ENCODE peak calls at places on chromosomes 12 and 14, in seven cellular contexts. P is tibial artery, C is HCT116, Z is heart right ventricle, Y is IMR-90, L is transverse colon, D is right lobe of liver. K is an unnamed sample.
A peak's percentile ranks its signal among the peaks of the same experiment; 100 is the strongest.

GRCh38 chr12:62724285-62724684 is 210.7 kb downstream of the PPM1H start:
- DNase-seq in D (no peak), P (no peak), C (no peak), Z (no peak), L (no peak), Y (no peak), K (no peak)

GRCh38 chr14:78310263-78310662 is 140.1 kb downstream of the NRXN3 start:
- DNase-seq in C (no peak), Y (no peak), P (no peak), Z (no peak), D (no peak), L (no peak), K (no peak)

GRCh38 chr12:75205556-75205955 is 4.1 kb downstream of the KCNC2 start:
- DNase-seq in Y (no peak), L (no peak), Z (no peak), D (no peak), C (no peak), P (no peak), K (no peak)

GRCh38 chr14:45947785-45948184 is 694.8 kb upstream of the MIS18BP1 start:
- DNase-seq in D (no peak), P (no peak), Y (no peak), L (no peak), Z (no peak), C (no peak), K (no peak)

GRCh38 chr14:66944872-66945271 is 244.4 kb upstream of the GARIN2 start:
- DNase-seq in L (no peak), P (no peak), Z (no peak), C (peak; percentile 15), D (no peak), Y (peak; percentile 41), K (no peak)

GRCh38 chr12:26102954-26103353 is 21.9 kb downstream of the BHLHE41 start:
- DNase-seq in C (no peak), P (peak; percentile 80), L (no peak), D (no peak), Z (no peak), Y (no peak), K (no peak)

GRCh38 chr12:4564819-4565218 is 2.8 kb downstream of the DYRK4 start:
- DNase-seq in Z (no peak), P (no peak), C (no peak), D (no peak), L (no peak), Y (no peak), K (no peak)

GRCh38 chr14:100771121-100771800 is 44.6 kb downstream of the DLK1 start:
- DNase-seq in Z (no peak), Y (no peak), D (no peak), P (no peak), L (no peak), C (no peak), K (no peak)

GRCh38 chr12:52650520-52651081 is 1.4 kb downstream of the KRT2 start:
- DNase-seq in Z (no peak), L (no peak), Y (no peak), D (no peak), P (no peak), C (no peak), K (no peak)

GRCh38 chr12:50676761-50677160 is 87.1 kb upstream of the ATF1 start:
- DNase-seq in C (no peak), L (no peak), Y (no peak), D (no peak), P (no peak), Z (no peak), K (no peak)

GRCh38 chr12:70798016-70798768 is 122.3 kb downstream of the PTPRR start:
- DNase-seq in D (no peak), L (no peak), P (no peak), Y (no peak), C (no peak), Z (no peak), K (no peak)

GRCh38 chr12:121399391-121400331 is at the start of gene RNF34:
- DNase-seq in D (peak; percentile 100), L (peak; percentile 99), P (peak; percentile 98), C (peak; percentile 97), Z (peak; percentile 99), Y (peak; percentile 97), K (peak; percentile 99)

GRCh38 chr14:96363751-96364336 is 518 bp downstream of the GSKIP start:
- DNase-seq in L (peak; percentile 79), C (no peak), D (peak; percentile 66), Y (peak; percentile 31), Z (peak; percentile 7), P (peak; percentile 27), K (peak; percentile 41)

GRCh38 chr12:100584261-100584660 is 10.8 kb downstream of the GAS2L3 start:
- DNase-seq in D (no peak), Z (no peak), P (no peak), Y (no peak), C (no peak), L (no peak), K (no peak)

GRCh38 chr12:112482734-112483133 is 64.0 kb downstream of the PTPN11 start:
- DNase-seq in C (no peak), Z (no peak), D (no peak), L (no peak), P (no peak), Y (no peak), K (no peak)

GRCh38 chr12:121648458-121649028 is 20.9 kb downstream of the MORN3 start:
- DNase-seq in C (no peak), Z (no peak), D (no peak), P (no peak), L (no peak), Y (no peak), K (no peak)

GRCh38 chr12:3753549-3754284 is 808 bp upstream of the CRACR2A start:
- DNase-seq in D (no peak), P (peak; percentile 25), Z (peak; percentile 35), C (no peak), Y (no peak), L (no peak), K (no peak)

GRCh38 chr14:54108481-54109471 is 152.2 kb upstream of the BMP4 start:
- DNase-seq in P (no peak), L (no peak), Y (peak; percentile 82), D (no peak), Z (no peak), C (peak; percentile 48), K (no peak)

GRCh38 chr14:98666545-98666944 is 605.5 kb downstream of the BCL11B start:
- DNase-seq in L (no peak), Y (no peak), C (no peak), P (no peak), D (no peak), Z (no peak), K (no peak)

GRCh38 chr12:52056801-52057613 is 5.8 kb downstream of the NR4A1 start:
- DNase-seq in Z (peak; percentile 26), D (no peak), P (no peak), L (peak; percentile 44), Y (peak; percentile 54), C (no peak), K (no peak)

GRCh38 chr12:89235189-89235993 is 116.9 kb downstream of the DUSP6 start:
- DNase-seq in C (no peak), D (no peak), L (no peak), Y (no peak), Z (no peak), P (no peak), K (no peak)

GRCh38 chr12:86826051-86826450 is 569.9 kb upstream of the MGAT4C start:
- DNase-seq in C (no peak), Z (no peak), Y (no peak), P (no peak), D (no peak), L (no peak), K (no peak)

GRCh38 chr12:65622056-65622455 is 202.2 kb upstream of the HMGA2 start:
- DNase-seq in L (no peak), D (no peak), Z (no peak), P (no peak), Y (no peak), C (no peak), K (no peak)
- TF ChIP-seq CTCF in L (no peak), D (no peak), Z (no peak), P (no peak), Y (no peak), C (no peak), K (no peak)

GRCh38 chr12:132500856-132501180 is 10.9 kb downstream of the FBRSL1 start:
- DNase-seq in P (no peak), C (no peak), L (no peak), Z (no peak), D (no peak), Y (no peak), K (no peak)

GRCh38 chr12:132498931-132499330 is 9.0 kb downstream of the FBRSL1 start:
- DNase-seq in Z (no peak), D (no peak), L (no peak), C (no peak), P (no peak), Y (no peak), K (no peak)

GRCh38 chr12:132501189-132501940 is 11.4 kb downstream of the FBRSL1 start:
- DNase-seq in P (no peak), C (no peak), D (no peak), Z (no peak), L (no peak), Y (no peak), K (no peak)

GRCh38 chr12:132502149-132502881 is 12.4 kb downstream of the FBRSL1 start:
- DNase-seq in L (no peak), P (no peak), C (peak; percentile 18), D (peak; percentile 84), Z (no peak), Y (no peak), K (no peak)

GRCh38 chr12:132500137-132500855 is 10.3 kb downstream of the FBRSL1 start:
- DNase-seq in L (no peak), D (no peak), C (no peak), P (no peak), Z (no peak), Y (no peak), K (no peak)
- H3K27ac ChIP-seq in L (no peak overlapping the region), D (no peak overlapping the region), C (no peak overlapping the region), P (no peak overlapping the region), Z (no peak overlapping the region), Y (no peak overlapping the region), K (no peak overlapping the region)

GRCh38 chr12:6752931-6753771 is at the start of gene MLF2:
- DNase-seq in D (peak; percentile 99), Y (peak; percentile 99), L (peak; percentile 99), P (peak; percentile 98), C (peak; percentile 97), Z (peak; percentile 99), K (peak; percentile 97)

GRCh38 chr12:6751767-6752166 is 1.2 kb downstream of the MLF2 start:
- DNase-seq in Y (no peak), L (no peak), Z (no peak), C (no peak), D (no peak), P (no peak), K (no peak)

GRCh38 chr12:6750506-6750905 is 2.4 kb downstream of the MLF2 start:
- DNase-seq in D (no peak), C (no peak), Y (no peak), P (no peak), Z (no peak), L (no peak), K (no peak)

GRCh38 chr12:6753772-6754356 is 923 bp upstream of the MLF2 start:
- DNase-seq in P (no peak), L (no peak), Z (peak; percentile 29), D (peak; percentile 85), C (no peak), Y (no peak), K (no peak)

GRCh38 chr12:6752181-6752930 is 585 bp downstream of the MLF2 start:
- DNase-seq in Z (peak; percentile 49), Y (peak; percentile 62), D (peak; percentile 61), P (peak; percentile 50), C (no peak), L (peak; percentile 50), K (no peak)
- TF ChIP-seq CTCF in Z (no peak), Y (peak; percentile 51), D (peak; percentile 14), P (no peak), C (peak; percentile 45), L (peak; percentile 19), K (no peak)

GRCh38 chr12:54358620-54358944 is 5.7 kb downstream of the GPR84 start:
- DNase-seq in D (no peak), P (no peak), C (no peak), Z (no peak), Y (no peak), L (no peak), K (no peak)
- H3K27ac ChIP-seq in D (peak overlapping the region; percentile 35), P (peak overlapping the region; percentile 87), C (peak overlapping the region; percentile 61), Z (peak overlapping the region; percentile 88), Y (peak overlapping the region; percentile 95), L (peak overlapping the region; percentile 75), K (peak overlapping the region; percentile 60)